ENCODE peak calls at places on chromosome 7, in ten cellular contexts. V, O, G, I, B, T, X, P, H and S are unnamed samples.
A peak's percentile ranks its signal among the peaks of the same experiment; 100 is the strongest.

GRCh38 chr7:35263396-35263795 is 9.5 kb upstream of the TBX20 start:
- DNase-seq in V (peak; percentile 59), O (no peak), G (no peak), I (no peak), B (no peak), T (no peak), X (no peak), P (no peak), H (no peak), S (no peak)

GRCh38 chr7:155804431-155804831 is 7.8 kb downstream of the SHH start:
- DNase-seq in V (no peak), O (no peak), G (no peak), I (no peak), B (no peak), T (no peak), X (no peak), P (no peak), H (no peak), S (no peak)

GRCh38 chr7:80890839-80891544 is 27.9 kb downstream of the SEMA3C start:
- DNase-seq in V (no peak), O (no peak), G (no peak), I (no peak), B (no peak), T (no peak), X (no peak), P (no peak), H (no peak), S (no peak)

GRCh38 chr7:97846945-97847344 is 25.3 kb downstream of the ASNS start:
- DNase-seq in V (no peak), O (no peak), G (no peak), I (no peak), B (no peak), T (no peak), X (no peak), P (no peak), H (no peak), S (no peak)

GRCh38 chr7:128427289-128427891 is 17.6 kb upstream of the IMPDH1 start:
- DNase-seq in V (no peak), O (no peak), G (peak; percentile 68), I (peak; percentile 42), B (no peak), T (no peak), X (peak; percentile 58), P (peak; percentile 24), H (peak; percentile 73), S (no peak)

GRCh38 chr7:69599211-69599878 is 1.1 kb downstream of the AUTS2 start:
- DNase-seq in V (peak; percentile 24), O (no peak), G (no peak), I (no peak), B (peak; percentile 27), T (peak; percentile 44), X (no peak), P (peak; percentile 17), H (peak; percentile 9), S (no peak)

GRCh38 chr7:153044981-153045380 is 285.4 kb downstream of the ACTR3B start:
- DNase-seq in V (no peak), O (no peak), G (no peak), I (no peak), B (no peak), T (no peak), X (no peak), P (no peak), H (no peak), S (no peak)

GRCh38 chr7:47817922-47818321 is 130.3 kb downstream of the PKD1L1 start:
- DNase-seq in V (no peak), O (no peak), G (no peak), I (no peak), B (no peak), T (no peak), X (no peak), P (no peak), H (no peak), S (peak; percentile 58)

GRCh38 chr7:123131140-123131539 is 68.6 kb downstream of the SLC13A1 start:
- DNase-seq in V (no peak), O (no peak), G (no peak), I (no peak), B (no peak), T (no peak), X (no peak), P (no peak), H (no peak), S (no peak)

GRCh38 chr7:126445991-126446390 is 806.8 kb downstream of the GRM8 start:
- DNase-seq in V (no peak), O (no peak), G (no peak), I (no peak), B (no peak), T (no peak), X (no peak), P (no peak), H (no peak), S (no peak)

GRCh38 chr7:107591410-107591809 is 11.4 kb downstream of the BCAP29 start:
- DNase-seq in V (no peak), O (no peak), G (no peak), I (no peak), B (no peak), T (no peak), X (no peak), P (no peak), H (no peak), S (no peak)

GRCh38 chr7:5634107-5634950 is 147.1 kb downstream of the RNF216 start:
- DNase-seq in V (peak; percentile 68), O (peak; percentile 69), G (peak; percentile 50), I (peak; percentile 43), B (peak; percentile 78), T (peak; percentile 68), X (peak; percentile 94), P (peak; percentile 60), H (peak; percentile 89), S (peak; percentile 79)

GRCh38 chr7:22561895-22562593 is 62.1 kb upstream of the STEAP1B start:
- DNase-seq in V (no peak), O (no peak), G (peak; percentile 20), I (peak; percentile 52), B (no peak), T (no peak), X (peak; percentile 55), P (no peak), H (no peak), S (no peak)

GRCh38 chr7:128735433-128735832 is 3.7 kb upstream of the CALU start:
- DNase-seq in V (no peak), O (no peak), G (no peak), I (no peak), B (no peak), T (no peak), X (no peak), P (no peak), H (no peak), S (no peak)

GRCh38 chr7:148436571-148436970 is 154.0 kb upstream of the C7orf33 start:
- DNase-seq in V (no peak), O (no peak), G (no peak), I (no peak), B (no peak), T (no peak), X (no peak), P (no peak), H (no peak), S (no peak)
- H3K4me3 ChIP-seq in V (no peak overlapping the region), O (no peak overlapping the region), G (no peak overlapping the region), I (no peak overlapping the region), B (no peak overlapping the region), T (no peak overlapping the region), X (no peak overlapping the region), P (no peak overlapping the region), H (no peak overlapping the region), S (no peak overlapping the region)

GRCh38 chr7:137952406-137952805 is 49.5 kb downstream of the CREB3L2 start:
- DNase-seq in V (no peak), O (no peak), G (no peak), I (no peak), B (no peak), T (no peak), X (no peak), P (no peak), H (no peak), S (no peak)
- H3K27ac ChIP-seq in V (no peak overlapping the region), O (peak overlapping the region; percentile 63), G (no peak overlapping the region), I (peak overlapping the region; percentile 91), B (peak overlapping the region; percentile 91), T (no peak overlapping the region), X (no peak overlapping the region), P (peak overlapping the region; percentile 27), H (peak overlapping the region; percentile 89), S (peak overlapping the region; percentile 77)

GRCh38 chr7:157874208-157874816 is 537.5 kb downstream of the DNAJB6 start:
- DNase-seq in V (no peak), O (no peak), G (no peak), I (no peak), B (no peak), T (no peak), X (no peak), P (no peak), H (no peak), S (no peak)

GRCh38 chr7:157877298-157877840 is 540.6 kb downstream of the DNAJB6 start:
- DNase-seq in V (no peak), O (no peak), G (no peak), I (no peak), B (no peak), T (no peak), X (no peak), P (no peak), H (no peak), S (no peak)

GRCh38 chr7:157875230-157876179 is 538.7 kb downstream of the DNAJB6 start:
- DNase-seq in V (no peak), O (no peak), G (no peak), I (peak; percentile 58), B (no peak), T (no peak), X (no peak), P (peak; percentile 31), H (no peak), S (no peak)

GRCh38 chr7:157874870-157875229 is 538.0 kb downstream of the DNAJB6 start:
- DNase-seq in V (no peak), O (no peak), G (no peak), I (no peak), B (no peak), T (no peak), X (no peak), P (no peak), H (no peak), S (no peak)

DNA sequence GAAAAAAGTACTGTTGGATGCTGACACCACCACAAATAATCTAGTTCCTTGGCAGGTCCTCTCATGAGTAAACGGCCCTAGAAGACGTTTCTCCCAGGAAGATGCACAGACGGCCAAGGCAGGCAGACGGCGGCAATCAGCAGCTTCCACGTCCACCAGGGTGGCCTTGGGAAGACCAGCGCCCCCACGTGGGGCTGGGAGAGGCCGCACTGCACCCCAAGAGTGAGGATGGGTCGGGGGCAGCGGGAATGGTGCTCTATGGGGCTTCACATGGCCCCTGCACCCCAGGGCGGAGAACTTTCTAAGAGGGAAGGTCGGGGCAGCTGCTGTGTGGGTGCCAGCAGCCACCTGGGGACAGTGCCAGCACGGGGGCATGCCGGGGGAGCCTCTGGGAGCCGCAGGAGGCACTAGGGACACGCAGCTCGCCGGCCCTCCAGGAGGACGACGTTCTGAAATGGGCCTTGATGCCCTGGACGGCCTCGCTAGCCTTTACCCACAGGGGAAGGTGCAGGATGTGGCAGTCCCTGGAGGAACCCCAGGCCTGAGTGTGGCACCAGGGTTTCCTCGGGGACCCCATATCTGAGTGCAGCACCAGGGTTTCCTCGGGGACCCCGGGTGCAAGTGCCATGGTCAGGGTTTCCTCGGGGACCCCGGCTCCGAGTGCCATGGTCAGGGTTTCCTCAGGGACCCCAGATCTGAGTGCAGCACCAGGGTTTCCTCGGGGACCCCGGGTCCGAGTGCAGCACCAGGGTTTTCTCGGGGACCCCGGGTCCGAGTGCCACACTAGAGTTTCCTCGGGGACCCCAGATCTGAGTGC is 539.9 kb downstream of the DNAJB6 start:
- DNase-seq in V (no peak), O (no peak), G (no peak), I (no peak), B (no peak), T (no peak), X (no peak), P (no peak), H (no peak), S (no peak)
- TF ChIP-seq CTCF in V (no peak), O (no peak), G (no peak), I (no peak), B (no peak), T (no peak), X (no peak), P (no peak), H (no peak), S (no peak)

GRCh38 chr7:130485734-130486113 is 6.2 kb upstream of the MEST start:
- DNase-seq in V (no peak), O (no peak), G (no peak), I (no peak), B (no peak), T (no peak), X (no peak), P (no peak), H (no peak), S (no peak)
- H3K4me3 ChIP-seq in V (peak overlapping the region; percentile 54), O (peak overlapping the region; percentile 57), G (no peak overlapping the region), I (peak overlapping the region; percentile 47), B (no peak overlapping the region), T (peak overlapping the region; percentile 47), X (no peak overlapping the region), P (peak overlapping the region; percentile 62), H (no peak overlapping the region), S (peak overlapping the region; percentile 44)